ENCODE peak calls at places on chromosomes 4 and X, in five cellular contexts. F is IMR-90, P is SK-N-SH, K is lung, R is WTC11. D is an unnamed sample.
A peak's percentile ranks its signal among the peaks of the same experiment; 100 is the strongest.

GRCh38 chrX:17007134-17007768 is 60.8 kb downstream of the REPS2 start:
- DNase-seq in F (no peak), P (peak; percentile 36), K (no peak), R (peak; percentile 15), D (peak; percentile 11)

GRCh38 chrX:22163306-22163705 is 109.4 kb upstream of the CBLL2 start:
- DNase-seq in F (no peak), P (no peak), K (no peak), R (no peak), D (no peak)

GRCh38 chr4:47510506-47511143 is 25.6 kb downstream of the ATP10D start:
- DNase-seq in F (peak; percentile 43), P (no peak), K (no peak), R (no peak), D (no peak)

GRCh38 chr4:179307297-179308136 is 1865.3 kb upstream of the AGA start:
- DNase-seq in F (peak; percentile 23), P (peak; percentile 34), K (no peak), R (peak; percentile 52), D (peak; percentile 41)

GRCh38 chrX:153649915-153650782 is 3.1 kb downstream of the DUSP9 start:
- DNase-seq in F (no peak), P (no peak), K (no peak), R (no peak), D (no peak)

GRCh38 chr4:161702287-161702686 is 461.5 kb downstream of the FSTL5 start:
- DNase-seq in F (no peak), P (no peak), K (no peak), R (no peak), D (no peak)

GRCh38 chr4:176782794-176783193 is 9.9 kb downstream of the VEGFC start:
- DNase-seq in F (peak; percentile 54), P (no peak), K (no peak), R (no peak), D (no peak)

GRCh38 chrX:45795546-45795945 is 594.9 kb upstream of the DIPK2B start:
- DNase-seq in F (no peak), P (no peak), K (no peak), R (no peak), D (no peak)

GRCh38 chrX:9786839-9787635 is 808 bp downstream of the SHROOM2 start:
- DNase-seq in F (no peak), P (peak; percentile 51), K (no peak), R (peak; percentile 22), D (no peak)

GRCh38 chr4:87985097-87985886 is 9.8 kb downstream of the SPP1 start:
- DNase-seq in F (peak; percentile 35), P (peak; percentile 67), K (peak; percentile 43), R (peak; percentile 74), D (peak; percentile 46)

GRCh38 chr4:23815351-23815750 is 74.5 kb downstream of the PPARGC1A start:
- DNase-seq in F (no peak), P (no peak), K (no peak), R (no peak), D (no peak)

GRCh38 chr4:37767546-37767945 is 58.9 kb upstream of the PGM2 start:
- DNase-seq in F (peak; percentile 44), P (no peak), K (peak; percentile 72), R (no peak), D (no peak)

GRCh38 chrX:24081661-24082154 is 27.0 kb downstream of the EIF2S3 start:
- DNase-seq in F (peak; percentile 63), P (peak; percentile 51), K (no peak), R (peak; percentile 56), D (peak; percentile 55)

GRCh38 chrX:111376897-111377601 is 34.9 kb downstream of the DCX start:
- DNase-seq in F (no peak), P (no peak), K (no peak), R (peak; percentile 6), D (no peak)

GRCh38 chr4:3740256-3740655 is 25.9 kb upstream of the ADRA2C start:
- DNase-seq in F (no peak), P (no peak), K (no peak), R (no peak), D (no peak)

GRCh38 chr4:59644765-59645164 is 1555.4 kb upstream of the ADGRL3 start:
- DNase-seq in F (no peak), P (no peak), K (no peak), R (no peak), D (no peak)

GRCh38 chr4:59647011-59647410 is 1553.1 kb upstream of the ADGRL3 start:
- DNase-seq in F (no peak), P (no peak), K (no peak), R (no peak), D (no peak)

GRCh38 chr4:59643682-59644081 is 1556.4 kb upstream of the ADGRL3 start:
- DNase-seq in F (no peak), P (no peak), K (no peak), R (no peak), D (no peak)

GRCh38 chr4:59647500-59647899 is 1552.6 kb upstream of the ADGRL3 start:
- DNase-seq in F (no peak), P (no peak), K (no peak), R (no peak), D (no peak)

GRCh38 chr4:59646082-59646481 is 1554.0 kb upstream of the ADGRL3 start:
- DNase-seq in F (no peak), P (no peak), K (no peak), R (no peak), D (no peak)
- TF ChIP-seq CTCF in F (no peak), P (no peak), K (no peak), R (no peak), D (no peak)

GRCh38 chr4:1035510-1035909 is 24.1 kb downstream of the FGFRL1 start:
- DNase-seq in F (no peak), P (no peak), K (no peak), R (no peak), D (no peak)
- TF ChIP-seq CTCF in F (no peak), P (no peak), K (no peak), R (no peak), D (no peak)

GRCh38 chr4:20773144-20773997 is 73.1 kb downstream of the PACRGL start:
- DNase-seq in F (peak; percentile 54), P (peak; percentile 52), K (peak; percentile 41), R (peak; percentile 59), D (peak; percentile 58)
- TF ChIP-seq CTCF in F (peak; percentile 72), P (peak; percentile 78), K (peak; percentile 48), R (peak; percentile 64), D (peak; percentile 74)

GRCh38 chr4:155972098-155972497 is 18.4 kb upstream of the CTSO start:
- DNase-seq in F (peak; percentile 38), P (no peak), K (no peak), R (peak; percentile 16), D (no peak)
- TF ChIP-seq CTCF in F (peak; percentile 46), P (peak; percentile 51), K (no peak), R (no peak), D (peak; percentile 36)

GRCh38 chrX:132491191-132491590 is 2.4 kb upstream of the MBNL3 start:
- DNase-seq in F (no peak), P (no peak), K (no peak), R (no peak), D (no peak)
- TF ChIP-seq CTCF in F (no peak), P (no peak), K (no peak), R (no peak), D (no peak)